ENCODE peak calls at places on chromosomes 12 and 14, in eight cellular contexts. F, H, E, W, V, A, G and T are unnamed samples.

GRCh38 chr12:52980096-52980694 is 26.1 kb upstream of the EIF4B start:
- DNase-seq in A (no peak), W (no peak), V (no peak), E (no peak), G (no peak), H (no peak), F (no peak), T (no peak)

GRCh38 chr12:113119980-113120669 is 15.4 kb downstream of the RASAL1 start:
- DNase-seq in V (no peak), G (no peak), H (no peak), F (no peak), E (no peak), W (no peak), A (no peak), T (no peak)

GRCh38 chr12:127046467-127046866 is 1220.5 kb upstream of the TMEM132C start:
- DNase-seq in H (no peak), W (no peak), F (no peak), A (no peak), G (no peak), E (no peak), V (no peak), T (no peak)

GRCh38 chr12:2618291-2618995 is 176.3 kb upstream of the FKBP4 start:
- DNase-seq in F (no peak), H (no peak), V (no peak), A (no peak), E (no peak), G (no peak), W (no peak), T (no peak)

GRCh38 chr12:68638171-68638570 is 27.5 kb downstream of the RAP1B start:
- DNase-seq in W (no peak), A (no peak), V (no peak), F (no peak), E (no peak), G (no peak), H (no peak), T (no peak)

GRCh38 chr14:23434488-23435219 is 806 bp downstream of the MYH7 start:
- DNase-seq in H (no peak), F (no peak), G (no peak), E (no peak), A (no peak), W (no peak), V (no peak), T (no peak)

GRCh38 chr12:88111074-88111652 is 30.7 kb downstream of the CEP290 start:
- DNase-seq in G (peak), H (peak), A (no peak), V (peak), F (peak), E (no peak), W (peak), T (no peak)

GRCh38 chr12:62910549-62911169 is 24.3 kb downstream of the PPM1H start:
- DNase-seq in W (no peak), G (no peak), H (no peak), E (no peak), F (no peak), A (no peak), V (no peak), T (no peak)

GRCh38 chr12:92253301-92253700 is 107.7 kb upstream of the BTG1 start:
- DNase-seq in W (no peak), V (no peak), E (no peak), F (no peak), G (no peak), H (no peak), A (no peak), T (no peak)

GRCh38 chr12:104823985-104824441 is 134.1 kb downstream of the SLC41A2 start:
- DNase-seq in W (no peak), H (no peak), E (no peak), V (no peak), G (no peak), A (no peak), F (no peak), T (no peak)

GRCh38 chr12:63997198-63997597 is 152.7 kb downstream of the SRGAP1 start:
- DNase-seq in A (no peak), V (no peak), W (no peak), E (no peak), F (no peak), G (no peak), H (no peak), T (no peak)

GRCh38 chr14:77580964-77581505 is 35.4 kb downstream of the SPTLC2 start:
- DNase-seq in H (peak), V (peak), E (no peak), A (no peak), F (peak), G (peak), W (peak), T (no peak)

GRCh38 chr12:115201928-115202327 is 518.0 kb upstream of the TBX3 start:
- DNase-seq in A (no peak), H (no peak), G (no peak), F (no peak), W (no peak), E (no peak), V (no peak), T (no peak)

GRCh38 chr12:124434951-124435805 is 132.2 kb downstream of the NCOR2 start:
- DNase-seq in F (no peak), V (no peak), G (no peak), W (no peak), E (no peak), H (no peak), A (no peak), T (no peak)

GRCh38 chr14:78448483-78449094 is 278.4 kb downstream of the NRXN3 start:
- DNase-seq in F (no peak), W (peak), H (peak), E (peak), G (peak), A (no peak), V (peak), T (peak)